ENCODE peak calls at places on chromosomes 13 and 19, in ten cellular contexts. I is stimulated activated naive CD4-positive, alpha-beta T cell; G is PC-3; N is mammary epithelial cell; D is EH; F is occipital lobe; A is stimulated activated CD4-positive, alpha-beta T cell treated with anti-CD3 and anti-CD28 coated beads, Interleukin-4, amount 100 ng/mL, for 1 hour; C is cardiac muscle cell; V is NCI-H510A treated with DMSO at 0.1 percent for 48 hours; B is neural crest cell. M is an unnamed sample.
A peak's percentile ranks its signal among the peaks of the same experiment; 100 is the strongest.

GRCh38 chr19:2113436-2114211 is 16.9 kb downstream of the IZUMO4 start:
- DNase-seq in V (no peak), C (no peak), N (peak; percentile 73), F (no peak), B (no peak), A (no peak), I (no peak), D (no peak), G (peak; percentile 21), M (no peak)

GRCh38 chr13:21240586-21240985 is 64.1 kb downstream of the MRPL57 start:
- DNase-seq in D (peak; percentile 86), A (no peak), F (no peak), G (peak; percentile 37), I (no peak), B (no peak), V (no peak), N (no peak), C (peak; percentile 59), M (no peak)

GRCh38 chr13:73960474-73960873 is 173.7 kb downstream of the KLF12 start:
- DNase-seq in I (no peak), N (no peak), B (no peak), C (no peak), A (no peak), G (no peak), F (no peak), V (no peak), D (no peak), M (no peak)

GRCh38 chr13:21538753-21539152 is 65.2 kb downstream of the MICU2 start:
- DNase-seq in C (no peak), V (no peak), A (no peak), D (no peak), B (no peak), N (no peak), I (no peak), F (no peak), G (no peak), M (no peak)

GRCh38 chr19:1102407-1103106 is 1.2 kb upstream of the GPX4 start:
- DNase-seq in N (peak; percentile 99), F (no peak), D (peak; percentile 100), G (peak; percentile 96), C (peak; percentile 99), I (no peak), A (peak; percentile 65), V (no peak), B (no peak), M (no peak)

GRCh38 chr19:50705422-50706019 is 14.1 kb downstream of the SHANK1 start:
- DNase-seq in A (no peak), D (peak; percentile 84), B (peak; percentile 39), N (peak; percentile 50), V (no peak), C (peak; percentile 76), I (no peak), F (peak; percentile 31), G (peak; percentile 86), M (no peak)

GRCh38 chr13:51832471-51833152 is 12.4 kb downstream of the TMEM272 start:
- DNase-seq in V (no peak), C (peak; percentile 63), F (no peak), D (peak; percentile 49), G (peak; percentile 17), N (no peak), B (no peak), I (peak; percentile 76), A (no peak), M (peak; percentile 9)

GRCh38 chr19:8307400-8307964 is 676 bp downstream of the CD320 start:
- DNase-seq in A (no peak), I (no peak), D (no peak), F (no peak), B (no peak), N (no peak), G (peak; percentile 42), C (no peak), V (peak; percentile 25), M (no peak)

GRCh38 chr19:2055871-2056809 is 5.1 kb upstream of the MKNK2 start:
- DNase-seq in V (peak; percentile 7), B (no peak), D (peak; percentile 87), N (no peak), I (no peak), G (peak; percentile 62), A (no peak), F (no peak), C (peak; percentile 84), M (no peak)

GRCh38 chr13:45222919-45223318 is 22.1 kb upstream of the KCTD4 start:
- DNase-seq in N (no peak), V (no peak), I (no peak), C (no peak), D (no peak), F (no peak), B (no peak), A (no peak), G (no peak), M (no peak)

GRCh38 chr19:38649305-38650179 is 2.1 kb downstream of the ACTN4 start:
- DNase-seq in G (peak; percentile 80), V (no peak), B (no peak), N (peak; percentile 82), A (no peak), I (no peak), D (peak; percentile 61), F (no peak), C (no peak), M (no peak)

GRCh38 chr19:49876422-49877019 is 634 bp downstream of the AKT1S1 start:
- DNase-seq in A (peak; percentile 96), G (peak; percentile 99), D (peak; percentile 99), V (peak; percentile 97), C (peak; percentile 100), F (peak; percentile 96), N (peak; percentile 97), B (peak; percentile 92), I (peak; percentile 100), M (peak; percentile 99)

GRCh38 chr13:30978981-30979956 is 46.8 kb downstream of the TEX26 start:
- DNase-seq in B (peak; percentile 48), A (peak; percentile 49), I (no peak), G (peak; percentile 42), D (no peak), C (peak; percentile 46), V (no peak), F (no peak), N (no peak), M (no peak)

GRCh38 chr13:33236021-33236420 is 49.5 kb downstream of the STARD13 start:
- DNase-seq in V (no peak), C (peak; percentile 61), D (peak; percentile 90), B (no peak), N (no peak), G (peak; percentile 85), A (no peak), F (no peak), I (no peak), M (no peak)

GRCh38 chr19:15508035-15508710 is at the start of gene CYP4F22:
- DNase-seq in N (no peak), D (no peak), G (no peak), C (no peak), V (no peak), B (no peak), I (no peak), A (peak; percentile 15), F (no peak), M (no peak)

GRCh38 chr13:29969286-29969685 is 118.9 kb upstream of the UBL3 start:
- DNase-seq in A (no peak), B (no peak), F (no peak), N (peak; percentile 10), D (peak; percentile 90), V (no peak), C (peak; percentile 91), G (peak; percentile 74), I (no peak), M (no peak)

GRCh38 chr13:50025446-50025845 is 10.2 kb downstream of the KCNRG start:
- DNase-seq in V (no peak), I (no peak), F (no peak), C (no peak), D (peak; percentile 49), N (no peak), B (no peak), G (no peak), A (no peak), M (no peak)

GRCh38 chr19:17385878-17386611 is 8.0 kb downstream of the CCDC194 start:
- DNase-seq in I (peak; percentile 41), D (peak; percentile 62), G (peak; percentile 62), V (peak; percentile 19), A (peak; percentile 72), F (no peak), B (peak; percentile 67), N (no peak), C (peak; percentile 76), M (peak; percentile 46)

M was measured in NCI-H146.